ENCODE peak calls at places on chromosomes 7 and 10, in six cellular contexts. C is HCT116, Q is neural progenitor cell, I is GM12878, M is PC-3, H is GM23248. G is an unnamed sample.

GRCh38 chr7:120729300-120729699 is 128.6 kb downstream of the TSPAN12 start:
- DNase-seq in C (no peak), Q (no peak), I (no peak), M (no peak), H (peak; percentile 6), G (peak; percentile 6)

GRCh38 chr10:131553581-131553980 is 242.1 kb upstream of the TCERG1L start:
- DNase-seq in C (no peak), Q (no peak), I (no peak), M (no peak), H (no peak), G (no peak)

GRCh38 chr10:48543445-48543844 is 61.4 kb downstream of the ARHGAP22 start:
- DNase-seq in C (no peak), Q (no peak), I (no peak), M (peak; percentile 43), H (no peak), G (no peak)

GRCh38 chr10:111472445-111472844 is 395.6 kb downstream of the ADRA2A start:
- DNase-seq in C (no peak), Q (no peak), I (no peak), M (no peak), H (no peak), G (no peak)

GRCh38 chr7:15341811-15342210 is 220.0 kb downstream of the AGMO start:
- DNase-seq in C (no peak), Q (no peak), I (no peak), M (no peak), H (no peak), G (no peak)

GRCh38 chr7:73829921-73830617 is 727 bp upstream of the CLDN4 start:
- DNase-seq in C (no peak), Q (no peak), I (no peak), M (peak; percentile 39), H (no peak), G (no peak)

GRCh38 chr10:127041561-127041960 is 136.3 kb downstream of the DOCK1 start:
- DNase-seq in C (peak; percentile 29), Q (no peak), I (no peak), M (peak; percentile 76), H (peak; percentile 95), G (peak; percentile 90)

GRCh38 chr10:119667562-119668328 is 16.6 kb downstream of the BAG3 start:
- DNase-seq in C (peak; percentile 87), Q (peak; percentile 55), I (no peak), M (peak; percentile 96), H (peak; percentile 99), G (peak; percentile 98)

GRCh38 chr7:50962962-50963374 is 180.3 kb upstream of the GRB10 start:
- DNase-seq in C (peak; percentile 86), Q (peak; percentile 25), I (no peak), M (peak; percentile 97), H (peak; percentile 42), G (peak; percentile 63)

GRCh38 chr10:60677541-60678129 is 100.6 kb upstream of the CDK1 start:
- DNase-seq in C (no peak), Q (peak; percentile 72), I (no peak), M (no peak), H (no peak), G (peak; percentile 25)

GRCh38 chr7:157402911-157403534 is 66.2 kb downstream of the DNAJB6 start:
- DNase-seq in C (no peak), Q (no peak), I (no peak), M (no peak), H (no peak), G (no peak)

GRCh38 chr10:21507066-21507669 is 18.3 kb downstream of the SKIDA1 start:
- DNase-seq in C (no peak), Q (peak; percentile 58), I (no peak), M (no peak), H (no peak), G (no peak)

GRCh38 chr7:45223728-45224630 is 66.4 kb downstream of the RAMP3 start:
- DNase-seq in C (no peak), Q (no peak), I (no peak), M (no peak), H (no peak), G (no peak)

GRCh38 chr10:32938554-32939061 is 19.4 kb downstream of the ITGB1 start:
- DNase-seq in C (no peak), Q (peak; percentile 37), I (no peak), M (no peak), H (peak; percentile 44), G (no peak)

GRCh38 chr10:36463390-36463789 is 662.0 kb upstream of the ANKRD30A start:
- DNase-seq in C (no peak), Q (no peak), I (no peak), M (peak; percentile 48), H (no peak), G (no peak)

GRCh38 chr10:116687633-116688032 is 54.7 kb downstream of the HSPA12A start:
- DNase-seq in C (no peak), Q (no peak), I (no peak), M (no peak), H (no peak), G (peak; percentile 27)

GRCh38 chr10:50566150-50566549 is 57.6 kb downstream of the SGMS1 start:
- DNase-seq in C (no peak), Q (no peak), I (no peak), M (no peak), H (no peak), G (no peak)

GRCh38 chr10:121823993-121824463 is 103.8 kb downstream of the ATE1 start:
- DNase-seq in C (peak; percentile 36), Q (peak; percentile 43), I (no peak), M (peak; percentile 62), H (peak; percentile 70), G (peak; percentile 30)

GRCh38 chr7:122532406-122533269 is 166.3 kb downstream of the RNF133 start:
- DNase-seq in C (peak; percentile 4), Q (peak; percentile 23), I (no peak), M (peak; percentile 30), H (peak; percentile 33), G (no peak)

GRCh38 chr10:78510566-78511323 is 477.1 kb downstream of the RPS24 start:
- DNase-seq in C (no peak), Q (peak; percentile 41), I (no peak), M (peak; percentile 45), H (no peak), G (no peak)

GRCh38 chr10:75202321-75203096 is 8.1 kb upstream of the VDAC2 start:
- DNase-seq in C (no peak), Q (no peak), I (no peak), M (peak; percentile 86), H (peak; percentile 82), G (peak; percentile 46)

GRCh38 chr7:154842608-154843007 is 160.3 kb downstream of the PAXIP1 start:
- DNase-seq in C (no peak), Q (no peak), I (no peak), M (peak; percentile 37), H (no peak), G (peak; percentile 8)

GRCh38 chr10:95496246-95496911 is 64.8 kb downstream of the SORBS1 start:
- DNase-seq in C (no peak), Q (no peak), I (no peak), M (no peak), H (peak; percentile 42), G (no peak)

GRCh38 chr7:24888653-24889052 is 91.3 kb downstream of the OSBPL3 start:
- DNase-seq in C (no peak), Q (no peak), I (no peak), M (no peak), H (no peak), G (no peak)

GRCh38 chr7:381211-382117 is 91.5 kb downstream of the FOXL3 start:
- DNase-seq in C (no peak), Q (no peak), I (no peak), M (no peak), H (no peak), G (no peak)

GRCh38 chr7:128165927-128166420 is 75.1 kb upstream of the LEP start:
- DNase-seq in C (no peak), Q (no peak), I (no peak), M (no peak), H (no peak), G (no peak)

GRCh38 chr7:128167791-128168666 is 73.0 kb upstream of the LEP start:
- DNase-seq in C (no peak), Q (peak; percentile 40), I (no peak), M (no peak), H (no peak), G (no peak)

GRCh38 chr7:128168667-128169210 is 72.3 kb upstream of the LEP start:
- DNase-seq in C (no peak), Q (peak; percentile 92), I (no peak), M (no peak), H (peak; percentile 46), G (peak; percentile 2)

GRCh38 chr7:128166603-128167315 is 74.3 kb upstream of the LEP start:
- DNase-seq in C (no peak), Q (peak; percentile 64), I (no peak), M (no peak), H (peak; percentile 60), G (no peak)

GRCh38 chr7:128167316-128167691 is 73.8 kb upstream of the LEP start:
- DNase-seq in C (no peak), Q (peak; percentile 71), I (no peak), M (peak; percentile 16), H (peak; percentile 82), G (peak; percentile 63)
- TF ChIP-seq EZH2 in C (no peak), Q (peak; percentile 17), I (no peak), M (no peak), H (no peak), G (no peak)

GRCh38 chr10:101226888-101227736 is 2.2 kb downstream of the LBX1 start:
- DNase-seq in C (no peak), Q (peak; percentile 62), I (no peak), M (no peak), H (peak; percentile 17), G (no peak)
- TF ChIP-seq EZH2 in C (no peak), Q (peak; percentile 93), I (no peak), M (peak; percentile 88), H (peak; percentile 99), G (peak; percentile 94)

GRCh38 chr7:108456845-108457540 is 757 bp upstream of the NRCAM start:
- DNase-seq in C (no peak), Q (peak; percentile 33), I (no peak), M (no peak), H (no peak), G (no peak)

GRCh38 chr7:108455833-108456677 is at the start of gene NRCAM:
- DNase-seq in C (no peak), Q (peak; percentile 95), I (no peak), M (no peak), H (peak; percentile 59), G (peak; percentile 44)

GRCh38 chr7:108454674-108455523 is 1.3 kb downstream of the NRCAM start:
- DNase-seq in C (no peak), Q (peak; percentile 70), I (no peak), M (no peak), H (peak; percentile 48), G (peak; percentile 42)

GRCh38 chr7:108454317-108454673 is 1.9 kb downstream of the NRCAM start:
- DNase-seq in C (no peak), Q (no peak), I (no peak), M (no peak), H (no peak), G (no peak)

GRCh38 chr7:108455524-108455832 is 758 bp downstream of the NRCAM start:
- DNase-seq in C (no peak), Q (no peak), I (no peak), M (no peak), H (no peak), G (no peak)
- TF ChIP-seq EZH2 in C (no peak), Q (no peak), I (peak; percentile 9), M (no peak), H (no peak), G (peak; percentile 68)

GRCh38 chr7:8152489-8153192 is 109.3 kb downstream of the ICA1 start:
- DNase-seq in C (no peak), Q (no peak), I (no peak), M (no peak), H (no peak), G (no peak)
- TF ChIP-seq EZH2 in C (no peak), Q (no peak), I (no peak), M (no peak), H (no peak), G (no peak)

GRCh38 chr10:13670311-13670710 is 83.5 kb downstream of the PRPF18 start:
- DNase-seq in C (no peak), Q (peak; percentile 52), I (no peak), M (no peak), H (no peak), G (no peak)
- TF ChIP-seq EZH2 in C (no peak), Q (no peak), I (no peak), M (no peak), H (no peak), G (no peak)